ENCODE peak calls at places on chromosome 19, in six cellular contexts. A is cerebellum; E is nucleus accumbens; Z is sciatic nerve; Y is activated naive CD4-positive, alpha-beta T cell treated with anti-CD3 and anti-CD28 coated beads, Interleukin-2, amount 50 U/mL, for 16 hours; N is germinal center. V is an unnamed sample.

GRCh38 chr19:10718205-10719196 is 622 bp downstream of the DNM2 start:
- DNase-seq in Y (peak; percentile 66), A (peak; percentile 71), Z (peak; percentile 69), E (no peak), N (peak; percentile 56), V (peak; percentile 15)

GRCh38 chr19:3373971-3374368 is 7.6 kb downstream of the NFIC start:
- DNase-seq in Z (no peak), A (no peak), N (no peak), E (no peak), Y (no peak), V (no peak)

GRCh38 chr19:46132508-46133100 is 8.1 kb upstream of the IGFL3 start:
- DNase-seq in Z (no peak), E (no peak), Y (no peak), A (no peak), N (no peak), V (no peak)

GRCh38 chr19:39046037-39046821 is 13.9 kb upstream of the FBXO27 start:
- DNase-seq in A (no peak), N (no peak), E (no peak), Z (no peak), Y (no peak), V (peak; percentile 76)

GRCh38 chr19:55626350-55626749 is 2.0 kb upstream of the ZNF784 start:
- DNase-seq in A (no peak), Y (no peak), E (no peak), N (no peak), Z (no peak), V (no peak)

GRCh38 chr19:39465956-39466747 is 14.5 kb upstream of the TIMM50 start:
- DNase-seq in A (no peak), E (peak; percentile 6), Y (no peak), Z (no peak), N (no peak), V (no peak)

GRCh38 chr19:49413348-49413747 is 9.9 kb downstream of the PTH2 start:
- DNase-seq in Y (no peak), A (no peak), Z (no peak), N (no peak), E (no peak), V (no peak)

GRCh38 chr19:43809762-43810696 is 7.8 kb upstream of the LYPD5 start:
- DNase-seq in Z (no peak), A (peak; percentile 37), Y (no peak), N (peak; percentile 27), E (no peak), V (peak; percentile 78)

GRCh38 chr19:2274937-2275535 is 6.9 kb downstream of the PEAK3 start:
- DNase-seq in Y (peak; percentile 38), N (peak; percentile 28), E (peak; percentile 50), Z (peak; percentile 76), A (peak; percentile 84), V (peak; percentile 72)

GRCh38 chr19:35754365-35755139 is 2.3 kb downstream of the HSPB6 start:
- DNase-seq in N (no peak), Y (peak; percentile 5), E (no peak), Z (no peak), A (no peak), V (no peak)

GRCh38 chr19:801030-801860 is 4.0 kb downstream of the PTBP1 start:
- DNase-seq in Z (peak; percentile 78), N (no peak), E (no peak), Y (no peak), A (no peak), V (no peak)

GRCh38 chr19:16066611-16067104 is 9.6 kb upstream of the TPM4 start:
- DNase-seq in N (peak; percentile 50), Z (no peak), A (no peak), Y (peak; percentile 52), E (no peak), V (peak; percentile 62)